ENCODE peak calls at places on chromosomes 5 and 9, in nine cellular contexts. One of them, this sample, is unnamed.
A peak's percentile ranks its signal among the peaks of the same experiment; 100 is the strongest.

GRCh38 chr5:168706655-168707069 is 127.5 kb upstream of the PANK3 start:
- DNase-seq in stomach: no peak
- DNase-seq in IMR-90: peak; percentile 47
- DNase-seq in cardiac fibroblast: peak; percentile 51
- DNase-seq in fibroblast of lung: peak; percentile 48
- DNase-seq in heart left ventricle: no peak
- DNase-seq in heart right ventricle: peak; percentile 53
- DNase-seq in NB4: peak; percentile 47
- DNase-seq in bronchial epithelial cell: peak; percentile 53
- DNase-seq in this sample: peak; percentile 56

GRCh38 chr5:129511291-129511690 is 51.2 kb downstream of the ADAMTS19 start:
- DNase-seq in stomach: no peak
- DNase-seq in IMR-90: no peak
- DNase-seq in cardiac fibroblast: peak; percentile 2
- DNase-seq in fibroblast of lung: peak; percentile 29
- DNase-seq in heart left ventricle: no peak
- DNase-seq in heart right ventricle: no peak
- DNase-seq in NB4: no peak
- DNase-seq in bronchial epithelial cell: peak; percentile 58
- DNase-seq in this sample: peak; percentile 38

GRCh38 chr9:35753466-35753865 is 610 bp downstream of the MSMP start:
- DNase-seq in stomach: no peak
- DNase-seq in IMR-90: no peak
- DNase-seq in cardiac fibroblast: no peak
- DNase-seq in fibroblast of lung: no peak
- DNase-seq in heart left ventricle: no peak
- DNase-seq in heart right ventricle: no peak
- DNase-seq in NB4: no peak
- DNase-seq in bronchial epithelial cell: no peak
- DNase-seq in this sample: no peak

GRCh38 chr5:170971-171800 is 20.1 kb upstream of the LRRC14B start:
- DNase-seq in stomach: no peak
- DNase-seq in IMR-90: no peak
- DNase-seq in cardiac fibroblast: no peak
- DNase-seq in fibroblast of lung: no peak
- DNase-seq in heart left ventricle: no peak
- DNase-seq in heart right ventricle: no peak
- DNase-seq in NB4: no peak
- DNase-seq in bronchial epithelial cell: no peak
- DNase-seq in this sample: no peak

GRCh38 chr9:16626577-16627130 is 243.8 kb downstream of the BNC2 start:
- DNase-seq in stomach: no peak
- DNase-seq in IMR-90: peak; percentile 89
- DNase-seq in cardiac fibroblast: peak; percentile 87
- DNase-seq in fibroblast of lung: peak; percentile 93
- DNase-seq in heart left ventricle: peak; percentile 45
- DNase-seq in heart right ventricle: peak; percentile 11
- DNase-seq in NB4: no peak
- DNase-seq in bronchial epithelial cell: peak; percentile 54
- DNase-seq in this sample: peak; percentile 83

GRCh38 chr9:71685394-71685793 is 82.9 kb downstream of the CEMIP2 start:
- DNase-seq in stomach: no peak
- DNase-seq in IMR-90: peak; percentile 10
- DNase-seq in cardiac fibroblast: no peak
- DNase-seq in fibroblast of lung: peak; percentile 47
- DNase-seq in heart left ventricle: no peak
- DNase-seq in heart right ventricle: no peak
- DNase-seq in NB4: peak; percentile 21
- DNase-seq in bronchial epithelial cell: peak; percentile 26
- DNase-seq in this sample: no peak

GRCh38 chr5:14144586-14145355 is 1.6 kb downstream of the TRIO start:
- DNase-seq in stomach: peak; percentile 54
- DNase-seq in IMR-90: peak; percentile 52
- DNase-seq in cardiac fibroblast: peak; percentile 54
- DNase-seq in fibroblast of lung: peak; percentile 54
- DNase-seq in heart left ventricle: peak; percentile 72
- DNase-seq in heart right ventricle: peak; percentile 56
- DNase-seq in NB4: peak; percentile 67
- DNase-seq in bronchial epithelial cell: peak; percentile 83
- DNase-seq in this sample: peak; percentile 45

GRCh38 chr5:167861134-167861930 is 430.1 kb upstream of the WWC1 start:
- DNase-seq in stomach: no peak
- DNase-seq in IMR-90: no peak
- DNase-seq in cardiac fibroblast: peak; percentile 26
- DNase-seq in fibroblast of lung: no peak
- DNase-seq in heart left ventricle: peak; percentile 30
- DNase-seq in heart right ventricle: peak; percentile 28
- DNase-seq in NB4: peak; percentile 8
- DNase-seq in bronchial epithelial cell: no peak
- DNase-seq in this sample: peak; percentile 39

GRCh38 chr5:134436523-134437339 is 25.1 kb upstream of the CDKN2AIPNL start:
- DNase-seq in stomach: peak; percentile 80
- DNase-seq in IMR-90: peak; percentile 98
- DNase-seq in cardiac fibroblast: peak; percentile 77
- DNase-seq in fibroblast of lung: peak; percentile 98
- DNase-seq in heart left ventricle: peak; percentile 73
- DNase-seq in heart right ventricle: peak; percentile 52
- DNase-seq in NB4: peak; percentile 87
- DNase-seq in bronchial epithelial cell: peak; percentile 92
- DNase-seq in this sample: peak; percentile 76

GRCh38 chr9:130471411-130472183 is 26.8 kb downstream of the ASS1 start:
- DNase-seq in stomach: no peak
- DNase-seq in IMR-90: no peak
- DNase-seq in cardiac fibroblast: no peak
- DNase-seq in fibroblast of lung: no peak
- DNase-seq in heart left ventricle: no peak
- DNase-seq in heart right ventricle: no peak
- DNase-seq in NB4: no peak
- DNase-seq in bronchial epithelial cell: no peak
- DNase-seq in this sample: no peak

GRCh38 chr5:126875303-126875785 is 98.4 kb downstream of the LMNB1 start:
- DNase-seq in stomach: no peak
- DNase-seq in IMR-90: no peak
- DNase-seq in cardiac fibroblast: no peak
- DNase-seq in fibroblast of lung: no peak
- DNase-seq in heart left ventricle: no peak
- DNase-seq in heart right ventricle: no peak
- DNase-seq in NB4: no peak
- DNase-seq in bronchial epithelial cell: no peak
- DNase-seq in this sample: peak; percentile 28

GRCh38 chr9:107174441-107174840 is 108.6 kb upstream of the RAD23B start:
- DNase-seq in stomach: no peak
- DNase-seq in IMR-90: no peak
- DNase-seq in cardiac fibroblast: peak; percentile 36
- DNase-seq in fibroblast of lung: peak; percentile 66
- DNase-seq in heart left ventricle: no peak
- DNase-seq in heart right ventricle: no peak
- DNase-seq in NB4: peak; percentile 13
- DNase-seq in bronchial epithelial cell: no peak
- DNase-seq in this sample: peak; percentile 24

GRCh38 chr5:62328772-62329491 is 22.9 kb downstream of the KIF2A start:
- DNase-seq in stomach: no peak
- DNase-seq in IMR-90: no peak
- DNase-seq in cardiac fibroblast: no peak
- DNase-seq in fibroblast of lung: no peak
- DNase-seq in heart left ventricle: no peak
- DNase-seq in heart right ventricle: no peak
- DNase-seq in NB4: no peak
- DNase-seq in bronchial epithelial cell: no peak
- DNase-seq in this sample: no peak

GRCh38 chr9:113593682-113594281 is 130.3 kb downstream of the RGS3 start:
- DNase-seq in stomach: peak; percentile 88
- DNase-seq in IMR-90: peak; percentile 98
- DNase-seq in cardiac fibroblast: peak; percentile 99
- DNase-seq in fibroblast of lung: peak; percentile 98
- DNase-seq in heart left ventricle: peak; percentile 98
- DNase-seq in heart right ventricle: peak; percentile 97
- DNase-seq in NB4: peak; percentile 89
- DNase-seq in bronchial epithelial cell: peak; percentile 96
- DNase-seq in this sample: peak; percentile 98

GRCh38 chr9:126116351-126117157 is 210.1 kb upstream of the MVB12B start:
- DNase-seq in stomach: peak; percentile 9
- DNase-seq in IMR-90: no peak
- DNase-seq in cardiac fibroblast: no peak
- DNase-seq in fibroblast of lung: no peak
- DNase-seq in heart left ventricle: no peak
- DNase-seq in heart right ventricle: no peak
- DNase-seq in NB4: no peak
- DNase-seq in bronchial epithelial cell: no peak
- DNase-seq in this sample: no peak

GRCh38 chr5:173494446-173494845 is 122.0 kb downstream of the BOD1 start:
- DNase-seq in stomach: no peak
- DNase-seq in IMR-90: no peak
- DNase-seq in cardiac fibroblast: no peak
- DNase-seq in fibroblast of lung: no peak
- DNase-seq in heart left ventricle: peak; percentile 47
- DNase-seq in heart right ventricle: peak; percentile 12
- DNase-seq in NB4: no peak
- DNase-seq in bronchial epithelial cell: no peak
- DNase-seq in this sample: no peak

GRCh38 chr5:132425009-132425937 is 55.8 kb downstream of the SLC22A5 start:
- DNase-seq in stomach: no peak
- DNase-seq in IMR-90: peak; percentile 95
- DNase-seq in cardiac fibroblast: peak; percentile 59
- DNase-seq in fibroblast of lung: peak; percentile 94
- DNase-seq in heart left ventricle: no peak
- DNase-seq in heart right ventricle: no peak
- DNase-seq in NB4: peak; percentile 62
- DNase-seq in bronchial epithelial cell: peak; percentile 94
- DNase-seq in this sample: peak; percentile 63

GRCh38 chr5:149360262-149360661 is 2.4 kb downstream of the PCYOX1L start:
- DNase-seq in stomach: no peak
- DNase-seq in IMR-90: no peak
- DNase-seq in cardiac fibroblast: no peak
- DNase-seq in fibroblast of lung: no peak
- DNase-seq in heart left ventricle: no peak
- DNase-seq in heart right ventricle: no peak
- DNase-seq in NB4: peak; percentile 42
- DNase-seq in bronchial epithelial cell: no peak
- DNase-seq in this sample: no peak

GRCh38 chr5:68383888-68384310 is 168.3 kb downstream of the PIK3R1 start:
- DNase-seq in stomach: no peak
- DNase-seq in IMR-90: no peak
- DNase-seq in cardiac fibroblast: no peak
- DNase-seq in fibroblast of lung: no peak
- DNase-seq in heart left ventricle: no peak
- DNase-seq in heart right ventricle: no peak
- DNase-seq in NB4: no peak
- DNase-seq in bronchial epithelial cell: peak; percentile 46
- DNase-seq in this sample: no peak

GRCh38 chr5:120778491-120779293 is 314.6 kb downstream of the PRR16 start:
- DNase-seq in stomach: no peak
- DNase-seq in IMR-90: peak; percentile 87
- DNase-seq in cardiac fibroblast: peak; percentile 8
- DNase-seq in fibroblast of lung: peak; percentile 90
- DNase-seq in heart left ventricle: no peak
- DNase-seq in heart right ventricle: no peak
- DNase-seq in NB4: no peak
- DNase-seq in bronchial epithelial cell: no peak
- DNase-seq in this sample: peak; percentile 18

GRCh38 chr9:89639367-89639795 is 34.6 kb downstream of the GADD45G start:
- DNase-seq in stomach: peak; percentile 64
- DNase-seq in IMR-90: no peak
- DNase-seq in cardiac fibroblast: peak; percentile 38
- DNase-seq in fibroblast of lung: no peak
- DNase-seq in heart left ventricle: peak; percentile 87
- DNase-seq in heart right ventricle: peak; percentile 75
- DNase-seq in NB4: no peak
- DNase-seq in bronchial epithelial cell: no peak
- DNase-seq in this sample: no peak
- H3K4me3 ChIP-seq in stomach: no peak overlapping the region
- H3K4me3 ChIP-seq in IMR-90: no peak overlapping the region
- H3K4me3 ChIP-seq in cardiac fibroblast: no peak overlapping the region
- H3K4me3 ChIP-seq in fibroblast of lung: no peak overlapping the region
- H3K4me3 ChIP-seq in heart left ventricle: no peak overlapping the region
- H3K4me3 ChIP-seq in heart right ventricle: peak overlapping the region; percentile 11
- H3K4me3 ChIP-seq in NB4: no peak overlapping the region
- H3K4me3 ChIP-seq in bronchial epithelial cell: no peak overlapping the region
- H3K4me3 ChIP-seq in this sample: no peak overlapping the region

DNA sequence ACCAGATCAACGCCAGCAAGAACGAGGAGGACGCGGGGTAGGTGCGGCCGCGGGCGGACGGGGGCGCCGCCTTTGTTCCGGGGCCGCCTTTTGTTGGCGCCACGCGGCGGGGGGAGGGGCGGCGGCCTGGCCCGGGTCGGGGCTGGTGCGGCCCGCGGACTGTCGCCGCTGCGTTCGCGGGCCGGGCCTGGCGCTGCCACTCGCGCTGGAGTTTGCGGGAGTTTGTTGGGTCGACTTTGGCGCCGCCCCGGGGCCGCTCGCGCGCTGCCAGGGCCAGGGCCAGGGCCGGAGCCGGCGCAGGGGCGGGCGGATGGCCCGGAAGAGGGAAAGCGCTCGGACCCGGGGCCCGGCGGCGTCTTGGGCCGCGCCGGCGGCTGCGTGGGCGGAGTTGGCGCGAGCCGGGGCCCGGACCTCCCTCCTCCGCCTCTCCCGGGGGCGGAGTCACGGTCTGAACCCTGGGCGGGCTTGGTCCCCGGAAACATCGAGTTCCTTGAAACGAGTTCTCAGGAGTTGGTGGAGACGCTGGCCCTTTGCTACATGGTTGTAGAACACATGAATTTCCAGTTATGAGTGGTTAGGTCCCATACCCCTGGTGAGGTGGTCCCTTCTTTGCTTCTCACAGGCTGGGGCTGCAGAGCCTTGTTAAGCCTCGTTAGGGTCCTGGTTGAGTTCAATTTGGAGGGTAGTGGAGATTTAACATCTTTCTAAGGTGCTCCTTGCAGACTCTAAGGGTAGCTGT is 846 bp downstream of the HNRNPAB start:
- DNase-seq in stomach: peak; percentile 87
- DNase-seq in IMR-90: peak; percentile 62
- DNase-seq in cardiac fibroblast: peak; percentile 82
- DNase-seq in fibroblast of lung: peak; percentile 68
- DNase-seq in heart left ventricle: peak; percentile 86
- DNase-seq in heart right ventricle: peak; percentile 76
- DNase-seq in NB4: peak; percentile 88
- DNase-seq in bronchial epithelial cell: peak; percentile 55
- DNase-seq in this sample: peak; percentile 76
- TF ChIP-seq CTCF in stomach: no peak
- TF ChIP-seq CTCF in IMR-90: no peak
- TF ChIP-seq CTCF in cardiac fibroblast: no peak
- TF ChIP-seq CTCF in fibroblast of lung: no peak
- TF ChIP-seq CTCF in heart left ventricle: no peak
- TF ChIP-seq CTCF in heart right ventricle: peak; percentile 14
- TF ChIP-seq CTCF in NB4: no peak
- TF ChIP-seq CTCF in bronchial epithelial cell: no peak
- TF ChIP-seq CTCF in this sample: no peak

GRCh38 chr5:143208365-143208641 is 195.2 kb downstream of the NR3C1 start:
- DNase-seq in stomach: no peak
- DNase-seq in IMR-90: no peak
- DNase-seq in cardiac fibroblast: no peak
- DNase-seq in fibroblast of lung: no peak
- DNase-seq in heart left ventricle: no peak
- DNase-seq in heart right ventricle: no peak
- DNase-seq in NB4: no peak
- DNase-seq in bronchial epithelial cell: no peak
- DNase-seq in this sample: no peak
- H3K4me3 ChIP-seq in stomach: no peak overlapping the region
- H3K4me3 ChIP-seq in IMR-90: no peak overlapping the region
- H3K4me3 ChIP-seq in cardiac fibroblast: no peak overlapping the region
- H3K4me3 ChIP-seq in fibroblast of lung: no peak overlapping the region
- H3K4me3 ChIP-seq in heart left ventricle: no peak overlapping the region
- H3K4me3 ChIP-seq in heart right ventricle: no peak overlapping the region
- H3K4me3 ChIP-seq in NB4: no peak overlapping the region
- H3K4me3 ChIP-seq in bronchial epithelial cell: no peak overlapping the region
- H3K4me3 ChIP-seq in this sample: no peak overlapping the region

GRCh38 chr9:12818431-12819000 is 43.7 kb downstream of the LURAP1L start:
- DNase-seq in stomach: no peak
- DNase-seq in IMR-90: peak; percentile 34
- DNase-seq in cardiac fibroblast: peak; percentile 70
- DNase-seq in fibroblast of lung: peak; percentile 78
- DNase-seq in heart left ventricle: no peak
- DNase-seq in heart right ventricle: no peak
- DNase-seq in NB4: no peak
- DNase-seq in bronchial epithelial cell: peak; percentile 28
- DNase-seq in this sample: peak; percentile 61
- TF ChIP-seq CTCF in stomach: no peak
- TF ChIP-seq CTCF in IMR-90: no peak
- TF ChIP-seq CTCF in cardiac fibroblast: no peak
- TF ChIP-seq CTCF in fibroblast of lung: peak; percentile 33
- TF ChIP-seq CTCF in heart left ventricle: no peak
- TF ChIP-seq CTCF in heart right ventricle: no peak
- TF ChIP-seq CTCF in NB4: no peak
- TF ChIP-seq CTCF in bronchial epithelial cell: no peak
- TF ChIP-seq CTCF in this sample: peak; percentile 27

This sample was measured in fibroblast of pulmonary artery.